ENCODE peak calls at places on chromosome 21, in six cellular contexts. One of them, this sample, is unnamed.

GRCh38 chr21:32708069-32708468 is 19.7 kb downstream of the SYNJ1 start:
- DNase-seq in PC-3: no peak
- DNase-seq in SK-N-SH: no peak
- DNase-seq in HCT116: no peak
- DNase-seq in MM.1S: no peak
- DNase-seq in neural progenitor cell: no peak
- DNase-seq in this sample: no peak

GRCh38 chr21:37130971-37131370 is 57.9 kb downstream of the TTC3 start:
- DNase-seq in PC-3: peak; percentile 89
- DNase-seq in SK-N-SH: no peak
- DNase-seq in HCT116: no peak
- DNase-seq in MM.1S: no peak
- DNase-seq in neural progenitor cell: no peak
- DNase-seq in this sample: no peak

GRCh38 chr21:14572206-14572780 is 26.2 kb upstream of the SAMSN1 start:
- DNase-seq in PC-3: no peak
- DNase-seq in SK-N-SH: no peak
- DNase-seq in HCT116: no peak
- DNase-seq in MM.1S: no peak
- DNase-seq in neural progenitor cell: no peak
- DNase-seq in this sample: no peak

GRCh38 chr21:46055863-46056281 is 42.0 kb upstream of the COL6A2 start:
- DNase-seq in PC-3: no peak
- DNase-seq in SK-N-SH: no peak
- DNase-seq in HCT116: no peak
- DNase-seq in MM.1S: no peak
- DNase-seq in neural progenitor cell: no peak
- DNase-seq in this sample: peak; percentile 50

GRCh38 chr21:30349572-30349971 is 1.2 kb upstream of the KRTAP23-1 start:
- DNase-seq in PC-3: peak; percentile 55
- DNase-seq in SK-N-SH: no peak
- DNase-seq in HCT116: no peak
- DNase-seq in MM.1S: no peak
- DNase-seq in neural progenitor cell: no peak
- DNase-seq in this sample: no peak

GRCh38 chr21:29829514-29830255 is 110.1 kb downstream of the GRIK1 start:
- DNase-seq in PC-3: no peak
- DNase-seq in SK-N-SH: no peak
- DNase-seq in HCT116: no peak
- DNase-seq in MM.1S: no peak
- DNase-seq in neural progenitor cell: no peak
- DNase-seq in this sample: no peak

GRCh38 chr21:27362249-27362648 is 395.4 kb upstream of the ADAMTS5 start:
- DNase-seq in PC-3: peak; percentile 12
- DNase-seq in SK-N-SH: no peak
- DNase-seq in HCT116: no peak
- DNase-seq in MM.1S: no peak
- DNase-seq in neural progenitor cell: no peak
- DNase-seq in this sample: no peak

GRCh38 chr21:16522512-16522911 is 792.7 kb downstream of the USP25 start:
- DNase-seq in PC-3: no peak
- DNase-seq in SK-N-SH: no peak
- DNase-seq in HCT116: no peak
- DNase-seq in MM.1S: no peak
- DNase-seq in neural progenitor cell: no peak
- DNase-seq in this sample: peak; percentile 40

GRCh38 chr21:46284077-46284644 is 1.2 kb downstream of the MCM3AP start:
- DNase-seq in PC-3: peak; percentile 42
- DNase-seq in SK-N-SH: no peak
- DNase-seq in HCT116: no peak
- DNase-seq in MM.1S: peak; percentile 4
- DNase-seq in neural progenitor cell: no peak
- DNase-seq in this sample: no peak

GRCh38 chr21:24852610-24853195 is 754.6 kb downstream of the MRPL39 start:
- DNase-seq in PC-3: peak; percentile 53
- DNase-seq in SK-N-SH: no peak
- DNase-seq in HCT116: no peak
- DNase-seq in MM.1S: no peak
- DNase-seq in neural progenitor cell: no peak
- DNase-seq in this sample: no peak

GRCh38 chr21:46180778-46181391 is 3.4 kb downstream of the SPATC1L start:
- DNase-seq in PC-3: no peak
- DNase-seq in SK-N-SH: no peak
- DNase-seq in HCT116: no peak
- DNase-seq in MM.1S: no peak
- DNase-seq in neural progenitor cell: no peak
- DNase-seq in this sample: no peak

GRCh38 chr21:36818051-36818450 is 119.1 kb downstream of the SIM2 start:
- DNase-seq in PC-3: no peak
- DNase-seq in SK-N-SH: no peak
- DNase-seq in HCT116: no peak
- DNase-seq in MM.1S: no peak
- DNase-seq in neural progenitor cell: peak; percentile 68
- DNase-seq in this sample: no peak

GRCh38 chr21:14913576-14914146 is 151.1 kb downstream of the NRIP1 start:
- DNase-seq in PC-3: peak; percentile 59
- DNase-seq in SK-N-SH: no peak
- DNase-seq in HCT116: no peak
- DNase-seq in MM.1S: no peak
- DNase-seq in neural progenitor cell: no peak
- DNase-seq in this sample: no peak

GRCh38 chr21:15140321-15141019 is 75.7 kb upstream of the NRIP1 start:
- DNase-seq in PC-3: no peak
- DNase-seq in SK-N-SH: no peak
- DNase-seq in HCT116: no peak
- DNase-seq in MM.1S: no peak
- DNase-seq in neural progenitor cell: no peak
- DNase-seq in this sample: no peak

GRCh38 chr21:37627074-37627473 is 260.5 kb downstream of the DYRK1A start:
- DNase-seq in PC-3: no peak
- DNase-seq in SK-N-SH: no peak
- DNase-seq in HCT116: no peak
- DNase-seq in MM.1S: peak; percentile 69
- DNase-seq in neural progenitor cell: no peak
- DNase-seq in this sample: peak; percentile 18

GRCh38 chr21:16983425-16983824 is 529.4 kb upstream of the CXADR start:
- DNase-seq in PC-3: no peak
- DNase-seq in SK-N-SH: no peak
- DNase-seq in HCT116: no peak
- DNase-seq in MM.1S: no peak
- DNase-seq in neural progenitor cell: no peak
- DNase-seq in this sample: no peak

GRCh38 chr21:28938726-28939125 is 54.0 kb downstream of the LTN1 start:
- DNase-seq in PC-3: no peak
- DNase-seq in SK-N-SH: peak; percentile 25
- DNase-seq in HCT116: no peak
- DNase-seq in MM.1S: no peak
- DNase-seq in neural progenitor cell: no peak
- DNase-seq in this sample: no peak

GRCh38 chr21:46003575-46004007 is 22.0 kb downstream of the COL6A1 start:
- DNase-seq in PC-3: no peak
- DNase-seq in SK-N-SH: no peak
- DNase-seq in HCT116: no peak
- DNase-seq in MM.1S: no peak
- DNase-seq in neural progenitor cell: no peak
- DNase-seq in this sample: no peak

GRCh38 chr21:42666023-42666747 is 12.8 kb downstream of the PDE9A start:
- DNase-seq in PC-3: peak; percentile 29
- DNase-seq in SK-N-SH: peak; percentile 86
- DNase-seq in HCT116: no peak
- DNase-seq in MM.1S: no peak
- DNase-seq in neural progenitor cell: no peak
- DNase-seq in this sample: peak; percentile 40
- TF ChIP-seq EZH2phosphoT487 in PC-3: no peak
- TF ChIP-seq EZH2phosphoT487 in SK-N-SH: no peak
- TF ChIP-seq EZH2phosphoT487 in HCT116: no peak
- TF ChIP-seq EZH2phosphoT487 in MM.1S: no peak
- TF ChIP-seq EZH2phosphoT487 in neural progenitor cell: no peak
- TF ChIP-seq EZH2phosphoT487 in this sample: no peak

GRCh38 chr21:44456207-44456914 is 1.1 kb downstream of the LRRC3 start:
- DNase-seq in PC-3: no peak
- DNase-seq in SK-N-SH: no peak
- DNase-seq in HCT116: no peak
- DNase-seq in MM.1S: no peak
- DNase-seq in neural progenitor cell: no peak
- DNase-seq in this sample: no peak
- H3K4me3 ChIP-seq in PC-3: peak overlapping the region; percentile 81
- H3K4me3 ChIP-seq in SK-N-SH: peak overlapping the region; percentile 75
- H3K4me3 ChIP-seq in HCT116: peak overlapping the region; percentile 62
- H3K4me3 ChIP-seq in MM.1S: no peak overlapping the region
- H3K4me3 ChIP-seq in neural progenitor cell: peak overlapping the region; percentile 83
- H3K4me3 ChIP-seq in this sample: peak overlapping the region; percentile 73

DNA sequence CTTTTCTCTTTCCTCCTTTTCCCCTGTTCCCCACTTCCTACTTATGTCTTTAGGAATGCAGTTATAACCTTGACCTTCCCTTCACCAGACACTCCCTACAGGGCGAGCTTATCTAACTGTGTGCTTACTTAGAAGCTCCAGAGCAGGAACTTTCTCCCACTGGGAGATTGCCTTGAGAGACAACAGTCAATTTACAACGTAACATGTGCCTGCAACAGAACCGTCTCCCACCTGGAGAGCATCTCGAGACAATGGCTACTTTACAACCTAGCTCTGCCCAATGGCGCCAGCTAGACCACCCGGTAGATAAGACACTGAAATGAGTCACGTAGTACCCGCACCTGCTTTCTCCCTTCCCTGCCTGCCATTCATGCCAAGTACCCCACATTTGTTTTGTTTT is 16.7 kb downstream of the HMGN1 start:
- DNase-seq in PC-3: no peak
- DNase-seq in SK-N-SH: no peak
- DNase-seq in HCT116: no peak
- DNase-seq in MM.1S: no peak
- DNase-seq in neural progenitor cell: no peak
- DNase-seq in this sample: no peak
- H3K9ac ChIP-seq in PC-3: no peak overlapping the region
- H3K9ac ChIP-seq in SK-N-SH: no peak overlapping the region
- H3K9ac ChIP-seq in HCT116: no peak overlapping the region
- H3K9ac ChIP-seq in MM.1S: no peak overlapping the region
- H3K9ac ChIP-seq in neural progenitor cell: no peak overlapping the region
- H3K9ac ChIP-seq in this sample: no peak overlapping the region

GRCh38 chr21:41931041-41931451 is 22.8 kb downstream of the C2CD2 start:
- DNase-seq in PC-3: no peak
- DNase-seq in SK-N-SH: no peak
- DNase-seq in HCT116: no peak
- DNase-seq in MM.1S: no peak
- DNase-seq in neural progenitor cell: no peak
- DNase-seq in this sample: no peak
- TF ChIP-seq EZH2phosphoT487 in PC-3: no peak
- TF ChIP-seq EZH2phosphoT487 in SK-N-SH: no peak
- TF ChIP-seq EZH2phosphoT487 in HCT116: no peak
- TF ChIP-seq EZH2phosphoT487 in MM.1S: no peak
- TF ChIP-seq EZH2phosphoT487 in neural progenitor cell: no peak
- TF ChIP-seq EZH2phosphoT487 in this sample: no peak

GRCh38 chr21:34880401-34880800 is 168.7 kb downstream of the RUNX1 start:
- DNase-seq in PC-3: no peak
- DNase-seq in SK-N-SH: no peak
- DNase-seq in HCT116: no peak
- DNase-seq in MM.1S: no peak
- DNase-seq in neural progenitor cell: no peak
- DNase-seq in this sample: no peak
- H3K4me3 ChIP-seq in PC-3: peak overlapping the region; percentile 95
- H3K4me3 ChIP-seq in SK-N-SH: no peak overlapping the region
- H3K4me3 ChIP-seq in HCT116: no peak overlapping the region
- H3K4me3 ChIP-seq in MM.1S: no peak overlapping the region
- H3K4me3 ChIP-seq in neural progenitor cell: no peak overlapping the region
- H3K4me3 ChIP-seq in this sample: peak overlapping the region; percentile 97

DNA sequence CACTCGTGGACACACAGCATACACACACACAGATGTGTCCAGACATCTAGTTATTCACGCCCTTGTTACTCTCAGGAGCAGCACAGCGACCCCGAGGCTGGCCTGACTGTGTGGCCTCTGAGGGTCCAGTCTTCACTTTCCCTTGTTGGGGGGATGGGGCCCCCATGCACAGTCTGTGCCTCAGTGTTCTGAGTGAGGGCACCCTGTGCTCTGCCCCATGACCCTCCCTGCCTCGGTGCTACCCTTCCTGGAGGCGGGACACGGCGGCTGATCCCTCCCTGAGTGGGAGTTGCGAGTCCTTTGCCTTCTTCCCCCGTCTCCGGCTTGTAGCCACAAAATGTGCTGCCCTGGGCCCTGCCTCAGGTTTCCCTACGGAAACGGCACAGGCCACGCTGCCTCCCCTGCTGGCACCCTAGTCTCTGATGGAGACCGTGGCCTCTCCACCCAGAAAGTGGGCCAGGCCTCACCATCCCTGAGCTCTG is 8.6 kb downstream of the CSTB start:
- DNase-seq in PC-3: no peak
- DNase-seq in SK-N-SH: no peak
- DNase-seq in HCT116: no peak
- DNase-seq in MM.1S: no peak
- DNase-seq in neural progenitor cell: no peak
- DNase-seq in this sample: no peak
- H3K9ac ChIP-seq in PC-3: peak overlapping the region; percentile 89
- H3K9ac ChIP-seq in SK-N-SH: no peak overlapping the region
- H3K9ac ChIP-seq in HCT116: peak overlapping the region; percentile 70
- H3K9ac ChIP-seq in MM.1S: no peak overlapping the region
- H3K9ac ChIP-seq in neural progenitor cell: no peak overlapping the region
- H3K9ac ChIP-seq in this sample: peak overlapping the region; percentile 64

DNA sequence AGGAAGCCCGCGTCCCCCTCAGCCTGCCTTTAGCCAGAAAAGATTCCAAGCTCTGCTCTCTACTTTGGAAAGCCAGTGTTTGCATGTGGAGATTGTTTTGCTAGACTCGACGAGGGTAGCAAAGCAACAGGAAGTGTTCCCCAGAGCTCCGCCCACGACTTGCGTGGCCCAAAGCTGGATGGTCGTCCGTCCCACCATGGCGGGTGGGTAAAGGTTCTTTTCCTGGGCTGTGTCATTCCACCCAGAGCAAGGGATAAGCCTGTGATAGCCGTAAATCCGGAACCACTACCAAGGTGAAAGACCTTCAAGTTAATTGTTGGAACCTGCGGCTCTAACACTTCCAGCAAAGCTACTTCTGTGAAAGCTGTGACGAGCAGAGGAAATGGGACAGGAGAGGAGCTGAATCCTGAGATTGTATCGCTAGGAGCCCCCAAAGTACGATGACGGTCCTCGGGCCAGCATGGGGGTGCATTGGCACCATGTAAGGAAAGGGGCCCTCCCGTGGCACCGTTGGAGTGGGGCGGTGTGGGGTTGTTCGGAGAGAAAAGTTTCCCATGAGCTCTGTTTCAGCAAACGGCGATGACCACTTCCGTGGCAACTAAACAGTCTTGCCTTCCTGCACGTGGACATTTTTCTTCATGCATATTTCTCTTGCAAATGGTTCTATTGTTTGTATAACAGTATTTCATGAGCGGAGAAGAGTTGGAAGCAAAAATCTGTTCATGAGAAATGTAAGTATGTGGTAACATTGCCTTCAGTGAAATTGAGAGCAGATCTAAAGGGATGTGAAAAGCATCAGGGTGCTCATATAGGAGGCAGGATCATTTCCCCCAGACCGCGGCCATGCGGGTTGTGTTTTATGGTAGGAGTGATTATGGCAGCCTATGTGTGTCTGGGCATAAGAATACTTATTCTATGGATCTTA is 8.3 kb downstream of the MX2 start:
- DNase-seq in PC-3: no peak
- DNase-seq in SK-N-SH: no peak
- DNase-seq in HCT116: no peak
- DNase-seq in MM.1S: no peak
- DNase-seq in neural progenitor cell: no peak
- DNase-seq in this sample: no peak
- TF ChIP-seq EZH2phosphoT487 in PC-3: no peak
- TF ChIP-seq EZH2phosphoT487 in SK-N-SH: no peak
- TF ChIP-seq EZH2phosphoT487 in HCT116: no peak
- TF ChIP-seq EZH2phosphoT487 in MM.1S: no peak
- TF ChIP-seq EZH2phosphoT487 in neural progenitor cell: no peak
- TF ChIP-seq EZH2phosphoT487 in this sample: no peak